ENCODE peak calls at places on chromosomes 13 and 19, in eight cellular contexts. W, D, H, U, T, G, K and I are unnamed samples.

GRCh38 chr13:78238911-78239310 is 320.3 kb upstream of the EDNRB start:
- DNase-seq in W (peak; percentile 26), D (no peak), H (no peak), U (no peak), T (no peak), G (no peak), K (no peak), I (no peak)

GRCh38 chr19:40717880-40718773 is 1.2 kb downstream of the ITPKC start:
- DNase-seq in W (peak; percentile 44), D (peak; percentile 74), H (no peak), U (no peak), T (no peak), G (no peak), K (peak; percentile 15), I (peak; percentile 14)

GRCh38 chr13:89755729-89756492 is 1591.6 kb upstream of the MIR17HG start:
- DNase-seq in W (peak; percentile 63), D (no peak), H (no peak), U (no peak), T (no peak), G (no peak), K (no peak), I (no peak)

GRCh38 chr19:16506961-16507360 is 10.8 kb downstream of the C19orf44 start:
- DNase-seq in W (no peak), D (no peak), H (no peak), U (no peak), T (no peak), G (no peak), K (no peak), I (no peak)

GRCh38 chr19:44988896-44989563 is 12.2 kb upstream of the RELB start:
- DNase-seq in W (peak; percentile 57), D (peak; percentile 72), H (peak; percentile 47), U (peak; percentile 52), T (peak; percentile 42), G (peak; percentile 48), K (peak; percentile 62), I (peak; percentile 28)

GRCh38 chr13:25085125-25085742 is 10.7 kb upstream of the PABPC3 start:
- DNase-seq in W (peak; percentile 56), D (no peak), H (peak; percentile 31), U (peak; percentile 25), T (no peak), G (peak; percentile 43), K (peak; percentile 26), I (peak; percentile 34)

GRCh38 chr19:18287836-18288772 is 6.7 kb upstream of the JUND start:
- DNase-seq in W (no peak), D (no peak), H (no peak), U (no peak), T (no peak), G (peak; percentile 42), K (no peak), I (no peak)

GRCh38 chr13:99442273-99442895 is 58.9 kb upstream of the TM9SF2 start:
- DNase-seq in W (peak; percentile 52), D (no peak), H (peak; percentile 43), U (peak; percentile 41), T (peak; percentile 30), G (peak; percentile 49), K (peak; percentile 45), I (peak; percentile 45)

GRCh38 chr19:18306903-18307681 is 15.8 kb downstream of the LSM4 start:
- DNase-seq in W (no peak), D (no peak), H (no peak), U (no peak), T (no peak), G (peak; percentile 68), K (no peak), I (no peak)

GRCh38 chr19:1360126-1360817 is 23.4 kb upstream of the NDUFS7 start:
- DNase-seq in W (no peak), D (no peak), H (no peak), U (no peak), T (no peak), G (peak; percentile 32), K (no peak), I (no peak)

GRCh38 chr19:13037161-13037560 is 41.9 kb downstream of the NFIX start:
- DNase-seq in W (peak; percentile 89), D (no peak), H (peak; percentile 95), U (peak; percentile 83), T (no peak), G (peak; percentile 79), K (peak; percentile 85), I (peak; percentile 74)

GRCh38 chr19:45901432-45901903 is 945 bp downstream of the MYPOP start:
- DNase-seq in W (no peak), D (peak; percentile 80), H (no peak), U (no peak), T (no peak), G (peak; percentile 25), K (peak; percentile 42), I (no peak)

GRCh38 chr19:1063030-1063908 is 3.7 kb upstream of the ARHGAP45 start:
- DNase-seq in W (no peak), D (peak; percentile 63), H (no peak), U (peak; percentile 25), T (peak; percentile 67), G (no peak), K (no peak), I (no peak)

GRCh38 chr13:83516781-83517180 is 365.5 kb downstream of the SLITRK1 start:
- DNase-seq in W (no peak), D (no peak), H (no peak), U (no peak), T (no peak), G (no peak), K (no peak), I (no peak)

GRCh38 chr13:23868521-23868920 is 20.7 kb downstream of the MIPEP start:
- DNase-seq in W (peak; percentile 50), D (no peak), H (no peak), U (peak; percentile 64), T (no peak), G (peak; percentile 66), K (peak; percentile 95), I (no peak)

GRCh38 chr19:5624154-5624663 is 1.3 kb downstream of the SAFB start:
- DNase-seq in W (peak; percentile 22), D (peak; percentile 60), H (peak; percentile 47), U (peak; percentile 32), T (no peak), G (peak; percentile 40), K (peak; percentile 61), I (no peak)

GRCh38 chr13:80612804-80613203 is 271.9 kb upstream of the SPRY2 start:
- DNase-seq in W (no peak), D (no peak), H (no peak), U (no peak), T (no peak), G (no peak), K (no peak), I (no peak)

GRCh38 chr13:109818136-109818535 is 31.8 kb upstream of the IRS2 start:
- DNase-seq in W (no peak), D (no peak), H (no peak), U (no peak), T (no peak), G (no peak), K (no peak), I (no peak)

GRCh38 chr19:58325623-58326022 is 1.2 kb upstream of the ZSCAN22 start:
- DNase-seq in W (peak; percentile 30), D (no peak), H (peak; percentile 17), U (no peak), T (no peak), G (no peak), K (peak; percentile 57), I (no peak)

GRCh38 chr13:29569253-29570057 is 26.0 kb downstream of the SLC7A1 start:
- DNase-seq in W (no peak), D (no peak), H (no peak), U (no peak), T (no peak), G (no peak), K (no peak), I (no peak)

GRCh38 chr13:67229438-67230242 is 496 bp downstream of the PCDH9 start:
- DNase-seq in W (peak; percentile 4), D (no peak), H (no peak), U (no peak), T (no peak), G (no peak), K (peak; percentile 10), I (peak; percentile 5)

GRCh38 chr13:33514362-33514761 is 228.8 kb upstream of the STARD13 start:
- DNase-seq in W (no peak), D (no peak), H (no peak), U (no peak), T (no peak), G (no peak), K (no peak), I (no peak)

GRCh38 chr19:17001603-17002183 is 24.9 kb downstream of the CPAMD8 start:
- DNase-seq in W (no peak), D (no peak), H (no peak), U (no peak), T (peak; percentile 54), G (no peak), K (no peak), I (no peak)

GRCh38 chr13:25249001-25249543 is 38.2 kb downstream of the MTMR6 start:
- DNase-seq in W (peak; percentile 58), D (no peak), H (peak; percentile 17), U (peak; percentile 60), T (no peak), G (peak; percentile 49), K (peak; percentile 43), I (peak; percentile 60)

GRCh38 chr19:45492627-45493470 is 4.0 kb downstream of the RTN2 start:
- DNase-seq in W (no peak), D (no peak), H (peak; percentile 90), U (peak; percentile 85), T (no peak), G (peak; percentile 63), K (peak; percentile 80), I (peak; percentile 52)

GRCh38 chr19:31054430-31054829 is 294.8 kb downstream of the TSHZ3 start:
- DNase-seq in W (peak; percentile 56), D (no peak), H (peak; percentile 75), U (peak; percentile 67), T (no peak), G (peak; percentile 74), K (peak; percentile 83), I (peak; percentile 25)

GRCh38 chr13:33381906-33382305 is 96.4 kb upstream of the STARD13 start:
- DNase-seq in W (peak; percentile 47), D (no peak), H (no peak), U (no peak), T (no peak), G (no peak), K (no peak), I (peak; percentile 66)

GRCh38 chr19:50500060-50500752 is 10.8 kb downstream of the JOSD2 start:
- DNase-seq in W (no peak), D (peak; percentile 44), H (no peak), U (no peak), T (no peak), G (no peak), K (no peak), I (no peak)